ENCODE peak calls at places on chromosomes 16 and 17, in five cellular contexts. N is stimulated activated CD8-positive, alpha-beta memory T cell treated with anti-CD3 and anti-CD28 coated beads, Interleukin-15, amount 100 ng/mL, for 1 hour; E is KBM-7; H is NCI-H2029; D is activated T-helper 1 cell treated with anti-CD3 and anti-CD28 coated beads, Interleukin-2, amount 50 U/mL, for 16 hours. O is an unnamed sample.
A peak's percentile ranks its signal among the peaks of the same experiment; 100 is the strongest.

GRCh38 chr17:7667616-7668406 is 17.1 kb downstream of the ATP1B2 start:
- DNase-seq in D (no peak), E (no peak), N (no peak), H (no peak), O (no peak)

GRCh38 chr17:28173071-28173561 is 130.6 kb downstream of the NLK start:
- DNase-seq in D (no peak), N (no peak), E (peak; percentile 63), H (no peak), O (no peak)

GRCh38 chr16:16090238-16090637 is 133.1 kb downstream of the ABCC6 start:
- DNase-seq in E (no peak), D (no peak), N (no peak), H (no peak), O (no peak)

GRCh38 chr16:2147981-2148671 is at the start of gene RAB26:
- DNase-seq in H (peak; percentile 96), N (no peak), E (peak; percentile 71), D (peak; percentile 51), O (peak; percentile 93)

GRCh38 chr17:39036009-39036408 is 68.8 kb upstream of the FBXO47 start:
- DNase-seq in N (no peak), E (no peak), H (no peak), D (no peak), O (no peak)

GRCh38 chr17:79612468-79613194 is 1.8 kb upstream of the RBFOX3 start:
- DNase-seq in E (peak; percentile 53), D (no peak), H (peak; percentile 53), N (no peak), O (peak; percentile 40)

GRCh38 chr16:1723450-1724147 is 17.6 kb downstream of the MAPK8IP3 start:
- DNase-seq in D (no peak), E (peak; percentile 68), N (peak; percentile 26), H (peak; percentile 24), O (no peak)

GRCh38 chr16:82639666-82640336 is 13.0 kb downstream of the CDH13 start:
- DNase-seq in H (peak; percentile 7), E (peak; percentile 31), N (peak; percentile 35), D (peak; percentile 8), O (peak; percentile 37)

GRCh38 chr16:4936181-4936990 is 562 bp downstream of the PPL start:
- DNase-seq in E (no peak), N (no peak), H (no peak), D (no peak), O (peak; percentile 29)

GRCh38 chr17:17911003-17911613 is 61.1 kb downstream of the TOM1L2 start:
- DNase-seq in N (no peak), E (no peak), D (no peak), H (no peak), O (no peak)

GRCh38 chr16:57192720-57193486 is 6.8 kb downstream of the RSPRY1 start:
- DNase-seq in E (no peak), N (no peak), D (no peak), H (no peak), O (no peak)

GRCh38 chr16:62240722-62241121 is 204.5 kb upstream of the CDH8 start:
- DNase-seq in E (peak; percentile 19), D (no peak), N (no peak), H (no peak), O (no peak)

O was measured in DMS153.